ENCODE peak calls at places on chromosomes 12 and 14, in four cellular contexts. H is PC-9, C is cardiac muscle cell, N is heart left ventricle. X is an unnamed sample.

GRCh38 chr14:86055512-86055911 is 525.6 kb downstream of the FLRT2 start:
- DNase-seq in H (no peak), N (no peak), C (peak; percentile 2), X (no peak)

GRCh38 chr14:90522585-90523191 is 125.9 kb downstream of the CALM1 start:
- DNase-seq in N (peak; percentile 61), H (peak; percentile 43), C (peak; percentile 71), X (no peak)

GRCh38 chr14:93183596-93184317 is 940 bp downstream of the MOAP1 start:
- DNase-seq in N (no peak), C (no peak), H (no peak), X (no peak)

GRCh38 chr12:2672863-2673262 is 121.9 kb upstream of the FKBP4 start:
- DNase-seq in N (no peak), H (no peak), C (no peak), X (no peak)

GRCh38 chr12:120649442-120650248 is 9.2 kb downstream of the CABP1 start:
- DNase-seq in H (no peak), N (peak; percentile 61), C (no peak), X (no peak)

GRCh38 chr14:56422703-56423213 is 156.8 kb upstream of the TMEM260 start:
- DNase-seq in C (peak; percentile 92), N (peak; percentile 57), H (peak; percentile 37), X (peak; percentile 2)

GRCh38 chr12:6347367-6348338 is 5.8 kb upstream of the TNFRSF1A start:
- DNase-seq in C (peak; percentile 98), N (peak; percentile 74), H (no peak), X (no peak)

GRCh38 chr12:124379938-124380754 is 85.3 kb downstream of the RFLNA start:
- DNase-seq in N (peak; percentile 71), C (peak; percentile 90), H (no peak), X (no peak)

GRCh38 chr12:5073838-5074237 is 30.2 kb downstream of the KCNA5 start:
- DNase-seq in C (peak; percentile 30), N (no peak), H (no peak), X (no peak)

GRCh38 chr12:31234955-31235867 is 90.7 kb downstream of the SINHCAF start:
- DNase-seq in N (no peak), H (peak; percentile 46), C (peak; percentile 62), X (no peak)

GRCh38 chr14:74275265-74275841 is 27.4 kb downstream of the ABCD4 start:
- DNase-seq in H (peak; percentile 91), C (peak; percentile 81), N (no peak), X (peak; percentile 44)

GRCh38 chr12:98998697-98999299 is 353.7 kb downstream of the APAF1 start:
- DNase-seq in C (peak; percentile 58), N (no peak), H (no peak), X (no peak)

GRCh38 chr12:32450768-32451167 is 51.4 kb downstream of the FGD4 start:
- DNase-seq in H (no peak), N (peak; percentile 29), C (no peak), X (no peak)

GRCh38 chr12:4579305-4580097 is 17.5 kb downstream of the DYRK4 start:
- DNase-seq in N (no peak), H (no peak), C (peak; percentile 22), X (no peak)

GRCh38 chr14:71650187-71650586 is 282.0 kb upstream of the RGS6 start:
- DNase-seq in C (no peak), N (no peak), H (no peak), X (no peak)

GRCh38 chr12:56029666-56030293 is 8.9 kb downstream of the IKZF4 start:
- DNase-seq in C (peak; percentile 83), N (no peak), H (peak; percentile 49), X (no peak)

GRCh38 chr12:106682594-106683234 is 91.8 kb upstream of the RIC8B start:
- DNase-seq in C (peak; percentile 75), H (no peak), N (no peak), X (no peak)

GRCh38 chr14:89564291-89564957 is 147.4 kb upstream of the FOXN3 start:
- DNase-seq in H (no peak), N (no peak), C (no peak), X (no peak)

GRCh38 chr14:49589387-49589786 is 3.2 kb upstream of the RPS29 start:
- DNase-seq in N (no peak), C (no peak), H (no peak), X (no peak)

GRCh38 chr12:107917912-107918800 is 143.7 kb downstream of the ASCL4 start:
- DNase-seq in C (peak; percentile 27), N (no peak), H (no peak), X (no peak)

GRCh38 chr12:124169577-124169976 is 125.3 kb upstream of the RFLNA start:
- DNase-seq in H (no peak), C (no peak), N (no peak), X (no peak)

GRCh38 chr12:51818567-51819300 is 29.8 kb downstream of the FIGNL2 start:
- DNase-seq in N (no peak), H (no peak), C (peak; percentile 84), X (no peak)

GRCh38 chr12:22658214-22658613 is 33.2 kb downstream of the ETNK1 start:
- DNase-seq in C (peak; percentile 10), H (no peak), N (no peak), X (peak; percentile 89)

GRCh38 chr14:75995372-75996041 is 9.9 kb downstream of the IFT43 start:
- DNase-seq in C (peak; percentile 89), N (peak; percentile 82), H (no peak), X (no peak)
- H3K27ac ChIP-seq in C (no peak overlapping the region), N (peak overlapping the region; percentile 95), H (no peak overlapping the region), X (no peak overlapping the region)

GRCh38 chr14:69985456-69985855 is 106.2 kb downstream of the SMOC1 start:
- DNase-seq in C (peak; percentile 59), H (no peak), N (no peak), X (no peak)
- H3K27ac ChIP-seq in C (no peak overlapping the region), H (peak overlapping the region; percentile 9), N (no peak overlapping the region), X (peak overlapping the region; percentile 43)

GRCh38 chr12:104462325-104462724 is 5.6 kb downstream of the CHST11 start:
- DNase-seq in H (no peak), C (no peak), N (no peak), X (no peak)
- H3K27ac ChIP-seq in H (no peak overlapping the region), C (peak overlapping the region; percentile 68), N (no peak overlapping the region), X (no peak overlapping the region)

GRCh38 chr12:50573271-50573670 is 68.5 kb downstream of the DIP2B start:
- DNase-seq in N (no peak), H (no peak), C (no peak), X (no peak)

GRCh38 chr12:50572760-50573159 is 68.0 kb downstream of the DIP2B start:
- DNase-seq in C (no peak), H (no peak), N (no peak), X (no peak)

GRCh38 chr12:50569876-50570275 is 65.1 kb downstream of the DIP2B start:
- DNase-seq in N (no peak), C (no peak), H (no peak), X (no peak)

GRCh38 chr12:50572275-50572674 is 67.5 kb downstream of the DIP2B start:
- DNase-seq in N (no peak), C (peak; percentile 93), H (peak; percentile 91), X (peak; percentile 36)

GRCh38 chr12:50574621-50575348 is 70.0 kb downstream of the DIP2B start:
- DNase-seq in H (no peak), C (no peak), N (no peak), X (no peak)
- H3K27ac ChIP-seq in H (no peak overlapping the region), C (no peak overlapping the region), N (no peak overlapping the region), X (no peak overlapping the region)

X was measured in epithelial cell of prostate.